ENCODE peak calls at places on chromosomes 13 and 19, in four cellular contexts. T is GM12892, G is HCT116, S is breast epithelium. D is an unnamed sample.

GRCh38 chr13:26221399-26221720 is 754 bp downstream of the RNF6 start:
- DNase-seq in T (no peak), G (no peak), S (no peak), D (no peak)

GRCh38 chr13:67740871-67741475 is 510.8 kb upstream of the PCDH9 start:
- DNase-seq in T (no peak), G (no peak), S (no peak), D (no peak)

GRCh38 chr19:17703823-17704463 is 15.3 kb upstream of the MAP1S start:
- DNase-seq in T (no peak), G (peak), S (no peak), D (peak)

GRCh38 chr13:30186644-30187431 is 120.5 kb downstream of the KATNAL1 start:
- DNase-seq in T (no peak), G (no peak), S (no peak), D (no peak)

GRCh38 chr19:15463865-15464371 is 426 bp downstream of the RASAL3 start:
- DNase-seq in T (peak), G (no peak), S (no peak), D (peak)

GRCh38 chr13:32125746-32126145 is 94.2 kb downstream of the FRY start:
- DNase-seq in T (no peak), G (no peak), S (no peak), D (no peak)

GRCh38 chr19:18156841-18157464 is 4.0 kb downstream of the PIK3R2 start:
- DNase-seq in T (no peak), G (peak), S (peak), D (peak)

GRCh38 chr13:23899555-23899954 is 2.3 kb upstream of the C1QTNF9B start:
- DNase-seq in T (no peak), G (no peak), S (no peak), D (no peak)

GRCh38 chr19:10587839-10588150 is 683 bp upstream of the AP1M2 start:
- DNase-seq in T (no peak), G (no peak), S (no peak), D (no peak)
- TF ChIP-seq POLR2AphosphoS5 in T (no peak), G (no peak), S (no peak), D (no peak)

GRCh38 chr13:95325485-95325884 is 24.2 kb upstream of the ABCC4 start:
- DNase-seq in T (no peak), G (no peak), S (no peak), D (no peak)

GRCh38 chr13:95326695-95327094 is 25.4 kb upstream of the ABCC4 start:
- DNase-seq in T (no peak), G (no peak), S (no peak), D (no peak)

GRCh38 chr13:95323930-95324662 is 22.8 kb upstream of the ABCC4 start:
- DNase-seq in T (no peak), G (no peak), S (no peak), D (no peak)

DNA sequence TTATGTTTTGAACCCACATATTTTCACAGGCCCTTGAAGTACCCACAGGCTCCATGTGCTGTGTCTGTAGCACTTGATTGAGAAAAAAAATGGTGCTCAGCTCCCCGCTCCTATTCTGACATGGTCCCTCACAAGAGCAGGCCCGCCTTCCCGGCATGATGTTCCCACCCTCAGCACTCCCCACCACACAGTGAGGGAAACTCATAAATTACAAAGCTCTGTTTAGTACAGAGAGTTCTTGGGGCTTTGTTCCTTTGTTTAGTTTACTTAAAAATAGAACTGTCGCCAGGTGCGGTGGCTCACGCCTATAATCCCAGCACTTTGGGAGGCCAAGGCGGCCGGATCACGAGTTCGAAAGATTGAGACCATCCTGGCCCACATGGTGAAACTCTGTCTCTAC is 25.9 kb upstream of the ABCC4 start:
- DNase-seq in T (no peak), G (no peak), S (no peak), D (no peak)
- TF ChIP-seq POLR2AphosphoS5 in T (no peak), G (no peak), S (no peak), D (no peak)

GRCh38 chr19:47094557-47095517 is 18.7 kb downstream of the ZC3H4 start:
- DNase-seq in T (no peak), G (no peak), S (no peak), D (peak)

GRCh38 chr19:47096721-47097120 is 16.9 kb downstream of the ZC3H4 start:
- DNase-seq in T (no peak), G (no peak), S (no peak), D (no peak)

GRCh38 chr19:47097396-47098217 is 16.0 kb downstream of the ZC3H4 start:
- DNase-seq in T (no peak), G (no peak), S (no peak), D (peak)

GRCh38 chr19:47093841-47094240 is 19.7 kb downstream of the ZC3H4 start:
- DNase-seq in T (no peak), G (no peak), S (no peak), D (peak)

GRCh38 chr19:47095707-47096704 is 17.6 kb downstream of the ZC3H4 start:
- DNase-seq in T (no peak), G (peak), S (peak), D (no peak)
- TF ChIP-seq POLR2AphosphoS5 in T (no peak), G (peak), S (peak), D (no peak)

DNA sequence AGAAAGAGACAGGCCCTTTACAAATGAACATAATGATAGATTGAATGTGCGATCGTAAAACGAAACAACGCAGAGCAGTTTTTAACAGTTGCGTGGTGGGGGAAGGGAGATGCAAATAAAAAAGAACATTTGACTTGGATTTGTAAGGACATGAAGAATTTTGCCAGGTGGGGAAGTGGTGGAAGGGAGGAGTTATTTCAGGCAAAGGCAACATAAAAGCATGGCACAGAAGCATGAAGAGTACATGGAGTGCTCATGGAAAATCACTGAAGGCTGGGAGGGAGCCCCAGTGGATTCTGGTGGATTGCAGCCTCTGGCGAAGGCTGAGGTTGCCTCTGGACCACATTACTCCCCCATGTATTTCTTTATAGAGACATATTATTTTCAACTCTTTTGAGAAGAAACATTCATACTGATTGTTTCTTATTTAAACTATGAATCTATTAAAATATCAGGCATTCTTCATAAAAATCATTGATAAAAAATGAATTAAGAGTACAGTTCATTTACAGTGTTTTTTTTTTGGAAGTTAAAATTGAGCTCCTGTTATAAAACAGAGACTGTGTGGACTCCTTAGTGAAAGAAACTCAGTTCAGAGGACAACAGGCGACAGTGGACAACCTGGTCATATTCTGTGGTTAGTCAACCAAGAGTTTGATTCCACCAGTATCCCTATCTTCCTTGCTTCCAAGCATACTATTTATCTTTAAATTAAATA is 57.5 kb downstream of the STARD13 start:
- DNase-seq in T (no peak), G (no peak), S (no peak), D (no peak)
- TF ChIP-seq POLR2AphosphoS5 in T (no peak), G (no peak), S (no peak), D (no peak)

DNA sequence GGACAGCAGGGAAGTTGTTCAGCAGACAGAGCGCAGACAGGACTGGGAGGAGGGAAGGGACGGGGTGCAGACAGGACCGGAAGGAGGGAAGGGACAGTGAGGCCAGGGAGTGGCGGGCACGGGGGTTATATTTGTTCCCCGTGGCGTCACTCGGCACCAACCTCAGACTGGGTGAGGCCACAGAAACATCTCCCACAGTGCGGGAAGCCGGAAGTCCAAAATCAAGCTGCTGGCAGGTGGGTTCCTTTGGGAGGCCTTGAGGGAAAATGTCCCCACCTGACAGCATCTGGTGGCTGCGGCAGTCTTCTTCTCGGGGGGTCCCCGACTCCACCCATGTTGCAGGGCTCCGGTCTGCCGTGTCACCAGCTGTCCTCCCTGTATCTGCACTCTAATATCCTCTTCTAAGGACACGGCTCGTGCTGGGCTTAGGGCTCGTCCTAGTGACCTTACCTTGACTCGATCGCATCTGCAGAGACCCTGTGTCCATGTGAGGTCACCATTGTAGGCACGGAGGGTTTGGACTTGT is 133.0 kb downstream of the STK24 start:
- DNase-seq in T (no peak), G (no peak), S (no peak), D (no peak)
- TF ChIP-seq POLR2AphosphoS5 in T (no peak), G (no peak), S (no peak), D (no peak)

DNA sequence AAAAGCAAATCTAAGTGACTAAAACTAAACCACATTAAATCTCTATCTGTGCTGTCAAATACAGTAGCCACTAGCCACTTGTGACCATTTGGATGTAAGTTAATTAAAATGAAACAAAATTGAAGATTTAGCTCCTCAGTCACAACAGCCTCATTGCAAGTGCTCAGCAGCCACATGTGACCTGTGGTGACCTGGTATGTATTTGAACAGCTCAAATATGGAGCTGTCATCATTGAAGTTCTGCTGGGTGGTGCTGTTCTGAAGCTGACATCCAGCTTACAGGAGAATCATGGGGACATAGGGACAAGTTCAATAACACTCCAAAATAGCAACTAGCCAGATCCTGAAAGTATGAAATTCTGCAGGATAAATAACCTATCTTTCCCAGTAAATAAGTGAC is 27.2 kb downstream of the FCGBP start:
- DNase-seq in T (no peak), G (no peak), S (no peak), D (no peak)
- TF ChIP-seq POLR2AphosphoS5 in T (no peak), G (no peak), S (no peak), D (no peak)

DNA sequence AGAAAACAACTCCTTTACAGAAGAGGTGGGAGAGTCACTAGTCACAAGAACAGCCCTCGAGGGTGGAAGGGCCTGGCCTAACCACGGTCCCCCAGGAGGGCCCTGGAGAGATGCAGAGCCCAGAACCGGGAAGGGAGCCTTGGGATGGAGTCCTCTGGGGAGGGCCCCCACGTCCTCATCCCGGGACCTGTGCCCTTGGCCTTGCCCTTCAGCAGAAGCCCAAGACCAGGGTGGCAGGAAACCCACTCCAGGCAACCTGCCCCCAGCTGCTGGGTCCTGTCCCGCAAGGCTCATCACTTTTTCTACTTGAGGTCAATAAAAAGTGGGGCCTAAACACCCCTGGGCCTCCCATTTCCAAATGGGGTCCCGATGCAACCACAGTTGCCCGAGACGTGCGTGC is 2.3 kb upstream of the ATP8B3 start:
- DNase-seq in T (no peak), G (no peak), S (no peak), D (peak)
- TF ChIP-seq POLR2AphosphoS5 in T (no peak), G (peak), S (no peak), D (peak)